ENCODE peak calls at places on chromosomes 2 and 18, in five cellular contexts. T is AG20443, U is brain microvascular endothelial cell, N is Peyer's patch, O is pons. Y is an unnamed sample.

GRCh38 chr2:17878222-17879136 is at the start of gene KCNS3:
- DNase-seq in T (peak), U (no peak), N (peak), O (peak), Y (peak)

GRCh38 chr2:174965992-174966789 is 39.0 kb downstream of the CHN1 start:
- DNase-seq in T (peak), U (no peak), N (no peak), O (no peak), Y (no peak)

GRCh38 chr2:152696476-152696875 is 20.8 kb downstream of the PRPF40A start:
- DNase-seq in T (no peak), U (no peak), N (no peak), O (no peak), Y (no peak)

GRCh38 chr2:127153691-127154158 is 46.8 kb upstream of the BIN1 start:
- DNase-seq in T (peak), U (peak), N (no peak), O (peak), Y (no peak)

GRCh38 chr2:222306393-222307137 is 7.8 kb upstream of the PAX3 start:
- DNase-seq in T (no peak), U (no peak), N (no peak), O (no peak), Y (no peak)

GRCh38 chr2:188852752-188853151 is 121.4 kb upstream of the COL3A1 start:
- DNase-seq in T (peak), U (no peak), N (no peak), O (no peak), Y (no peak)

GRCh38 chr2:214244847-214245246 is 166.0 kb upstream of the VWC2L start:
- DNase-seq in T (peak), U (no peak), N (no peak), O (no peak), Y (no peak)

GRCh38 chr2:69260666-69261065 is 126.4 kb downstream of the GFPT1 start:
- DNase-seq in T (no peak), U (no peak), N (no peak), O (no peak), Y (no peak)

GRCh38 chr18:8188196-8188595 is 421.0 kb upstream of the RAB12 start:
- DNase-seq in T (no peak), U (peak), N (no peak), O (no peak), Y (no peak)

GRCh38 chr2:46471-47345 is at the start of gene FAM110C:
- DNase-seq in T (peak), U (peak), N (peak), O (no peak), Y (no peak)

GRCh38 chr2:135600915-135601314 is 69.6 kb downstream of the R3HDM1 start:
- DNase-seq in T (no peak), U (no peak), N (no peak), O (peak), Y (no peak)

GRCh38 chr18:44903327-44903726 is 222.6 kb downstream of the SETBP1 start:
- DNase-seq in T (no peak), U (no peak), N (no peak), O (no peak), Y (no peak)

GRCh38 chr2:12759248-12759647 is 42.5 kb downstream of the TRIB2 start:
- DNase-seq in T (peak), U (peak), N (no peak), O (peak), Y (no peak)

GRCh38 chr2:95372845-95373244 is 29.7 kb upstream of the FAHD2A start:
- DNase-seq in T (no peak), U (no peak), N (peak), O (no peak), Y (no peak)

GRCh38 chr2:149389506-149390167 is 59.2 kb downstream of the LYPD6 start:
- DNase-seq in T (no peak), U (no peak), N (no peak), O (no peak), Y (no peak)

GRCh38 chr2:212537311-212538155 is 1.1 kb downstream of the ERBB4 start:
- DNase-seq in T (peak), U (no peak), N (peak), O (peak), Y (no peak)

GRCh38 chr2:174051741-174052638 is 86.8 kb upstream of the SP3 start:
- DNase-seq in T (peak), U (peak), N (no peak), O (no peak), Y (no peak)

GRCh38 chr2:107383706-107384105 is 443.0 kb upstream of the RGPD4 start:
- DNase-seq in T (no peak), U (no peak), N (no peak), O (no peak), Y (no peak)

GRCh38 chr2:183995632-183996031 is 602.7 kb upstream of the ZNF804A start:
- DNase-seq in T (no peak), U (peak), N (no peak), O (peak), Y (no peak)

Y was measured in stimulated activated naive B cell treated with anti-CD40 and anti-IgM and Interleukin-4, amounts not matched to agents 10 μg/mL and 1 μg/mL and 100 μg/mL, for 72 hours.